ENCODE peak calls at places on chromosomes 6 and 20, in six cellular contexts. L, O, N, D, J and F are unnamed samples.

GRCh38 chr6:11368760-11369159 is 136.3 kb upstream of the NEDD9 start:
- DNase-seq in O (peak; percentile 97), J (peak; percentile 51), N (no peak), L (no peak), D (no peak), F (no peak)

GRCh38 chr20:53181866-53182376 is 209.8 kb downstream of the TSHZ2 start:
- DNase-seq in L (no peak), J (no peak), N (no peak), D (no peak), O (no peak), F (no peak)

GRCh38 chr6:140579918-140580317 is 1205.5 kb upstream of the CITED2 start:
- DNase-seq in L (no peak), J (no peak), D (no peak), O (no peak), N (no peak), F (no peak)

GRCh38 chr6:89385156-89385667 is 26.9 kb downstream of the RRAGD start:
- DNase-seq in O (peak; percentile 92), J (peak; percentile 82), D (peak; percentile 7), L (peak; percentile 48), N (no peak), F (no peak)

GRCh38 chr6:108133594-108134179 is 32.1 kb upstream of the NR2E1 start:
- DNase-seq in N (peak; percentile 78), D (peak; percentile 72), O (peak; percentile 76), J (peak; percentile 81), L (peak; percentile 73), F (no peak)

GRCh38 chr20:45087814-45088213 is 13.1 kb downstream of the KCNS1 start:
- DNase-seq in D (no peak), L (no peak), N (no peak), J (no peak), O (no peak), F (no peak)

GRCh38 chr6:160005861-160006540 is 37.1 kb downstream of the IGF2R start:
- DNase-seq in O (no peak), J (peak; percentile 40), D (no peak), N (no peak), L (no peak), F (no peak)

GRCh38 chr6:5509106-5509505 is 247.8 kb downstream of the FARS2 start:
- DNase-seq in O (no peak), D (no peak), L (no peak), J (no peak), N (no peak), F (no peak)

GRCh38 chr20:43938932-43939761 is 24.5 kb downstream of the TOX2 start:
- DNase-seq in D (peak; percentile 81), L (peak; percentile 92), J (peak; percentile 100), N (peak; percentile 89), O (peak; percentile 95), F (no peak)

GRCh38 chr20:1105599-1106194 is 12.7 kb upstream of the PSMF1 start:
- DNase-seq in L (no peak), N (no peak), J (no peak), O (no peak), D (no peak), F (no peak)

GRCh38 chr6:79089552-79090404 is 11.7 kb upstream of the PHIP start:
- DNase-seq in O (no peak), L (no peak), J (no peak), N (no peak), D (no peak), F (no peak)
- TF ChIP-seq CTCF in O (no peak), L (no peak), J (no peak), N (no peak), D (no peak), F (no peak)

DNA sequence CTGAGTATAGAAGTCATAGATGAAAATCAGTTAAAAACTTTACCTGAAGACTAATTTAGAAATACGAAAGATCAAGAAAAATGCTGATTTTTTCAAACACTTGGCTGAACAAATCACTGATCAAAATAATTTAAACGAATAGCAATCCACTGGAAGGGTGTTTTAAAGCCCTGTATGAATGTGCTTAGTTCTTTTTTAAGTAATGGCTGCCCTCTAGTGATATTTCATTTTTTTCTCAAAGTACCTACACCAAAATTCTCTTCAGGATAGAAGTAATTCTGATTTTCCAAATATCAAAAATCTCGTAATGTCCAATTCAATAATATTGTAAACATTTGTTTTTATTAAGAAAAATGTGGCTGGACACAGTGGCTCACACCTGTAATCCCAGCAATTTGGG is 32.5 kb downstream of the AKAP7 start:
- DNase-seq in J (peak; percentile 23), D (no peak), N (no peak), L (no peak), O (no peak), F (no peak)
- TF ChIP-seq CTCF in J (no peak), D (no peak), N (no peak), L (no peak), O (no peak), F (no peak)

GRCh38 chr20:46939031-46939430 is 44.4 kb downstream of the EYA2 start:
- DNase-seq in O (peak; percentile 29), J (peak; percentile 38), L (peak; percentile 43), D (peak; percentile 66), N (no peak), F (no peak)
- TF ChIP-seq CTCF in O (peak; percentile 28), J (peak; percentile 19), L (no peak), D (no peak), N (no peak), F (no peak)

DNA sequence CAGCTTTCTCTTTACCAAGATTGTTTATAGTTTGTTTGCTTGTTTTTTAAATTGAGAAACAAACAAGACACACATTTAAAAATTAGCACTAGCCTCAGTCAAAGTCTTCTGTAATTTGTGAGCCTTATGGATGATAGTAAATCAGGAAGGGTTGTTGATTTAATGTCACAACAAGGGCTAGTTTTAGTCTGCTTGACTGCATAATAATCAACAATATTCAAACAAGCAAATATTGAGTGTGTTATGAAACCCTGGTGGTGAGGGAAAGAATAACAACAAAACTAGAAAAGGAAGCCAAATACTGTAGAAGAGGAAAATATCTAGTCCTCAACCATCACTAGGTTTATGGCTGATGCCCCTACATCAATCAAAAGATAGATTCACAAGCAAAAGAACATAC is 228.6 kb downstream of the TBC1D7 start:
- DNase-seq in N (no peak), D (no peak), J (no peak), O (no peak), L (no peak), F (no peak)
- TF ChIP-seq CTCF in N (no peak), D (no peak), J (peak; percentile 12), O (peak; percentile 11), L (no peak), F (no peak)

DNA sequence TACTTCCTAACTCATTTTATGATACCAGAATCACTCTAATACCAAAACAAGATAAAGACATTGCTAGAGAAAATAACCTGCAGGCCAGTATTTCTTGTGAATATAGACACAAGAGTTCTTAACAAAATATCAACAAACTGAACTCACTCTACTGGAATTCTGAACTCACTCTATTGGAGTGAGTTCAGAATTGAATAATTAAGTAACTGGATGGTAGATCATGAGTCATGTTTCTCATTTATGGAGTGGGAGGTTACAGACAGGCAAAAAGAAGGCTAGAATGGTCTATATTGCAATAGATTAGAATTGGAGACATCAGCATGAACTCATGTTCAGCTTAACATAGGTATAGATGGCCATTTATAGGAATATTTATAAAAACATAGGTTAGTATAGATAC is 26.6 kb upstream of the C6orf58 start:
- DNase-seq in O (peak; percentile 70), L (no peak), J (peak; percentile 66), N (no peak), D (no peak), F (no peak)
- TF ChIP-seq CTCF in O (no peak), L (no peak), J (no peak), N (no peak), D (no peak), F (no peak)

DNA sequence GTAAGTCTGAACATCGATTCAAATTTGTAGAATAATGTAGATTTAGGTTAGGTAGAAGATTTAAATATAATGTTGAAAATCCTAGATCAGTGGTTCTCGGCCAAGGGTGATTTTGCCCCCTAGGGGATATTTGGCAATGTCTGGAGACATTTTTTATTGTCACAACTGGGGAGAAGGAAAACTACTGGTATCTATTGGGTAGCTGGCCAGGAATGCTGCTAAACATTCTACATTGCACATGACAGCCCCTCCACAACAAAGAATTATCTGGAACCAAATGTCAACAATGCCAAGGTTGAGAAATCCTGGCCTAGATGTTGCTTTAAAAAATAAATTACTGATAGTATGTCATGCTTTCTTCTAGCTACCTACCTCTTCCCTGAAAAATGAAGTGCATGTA is 76.1 kb downstream of the HIVEP2 start:
- DNase-seq in D (no peak), J (peak; percentile 40), O (no peak), L (no peak), N (no peak), F (no peak)
- TF ChIP-seq CTCF in D (no peak), J (no peak), O (no peak), L (no peak), N (no peak), F (no peak)

GRCh38 chr20:32858873-32859372 is at the start of gene EFCAB8:
- DNase-seq in J (no peak), N (no peak), L (no peak), O (no peak), D (no peak), F (no peak)
- TF ChIP-seq CTCF in J (peak; percentile 9), N (no peak), L (no peak), O (peak; percentile 6), D (no peak), F (no peak)

DNA sequence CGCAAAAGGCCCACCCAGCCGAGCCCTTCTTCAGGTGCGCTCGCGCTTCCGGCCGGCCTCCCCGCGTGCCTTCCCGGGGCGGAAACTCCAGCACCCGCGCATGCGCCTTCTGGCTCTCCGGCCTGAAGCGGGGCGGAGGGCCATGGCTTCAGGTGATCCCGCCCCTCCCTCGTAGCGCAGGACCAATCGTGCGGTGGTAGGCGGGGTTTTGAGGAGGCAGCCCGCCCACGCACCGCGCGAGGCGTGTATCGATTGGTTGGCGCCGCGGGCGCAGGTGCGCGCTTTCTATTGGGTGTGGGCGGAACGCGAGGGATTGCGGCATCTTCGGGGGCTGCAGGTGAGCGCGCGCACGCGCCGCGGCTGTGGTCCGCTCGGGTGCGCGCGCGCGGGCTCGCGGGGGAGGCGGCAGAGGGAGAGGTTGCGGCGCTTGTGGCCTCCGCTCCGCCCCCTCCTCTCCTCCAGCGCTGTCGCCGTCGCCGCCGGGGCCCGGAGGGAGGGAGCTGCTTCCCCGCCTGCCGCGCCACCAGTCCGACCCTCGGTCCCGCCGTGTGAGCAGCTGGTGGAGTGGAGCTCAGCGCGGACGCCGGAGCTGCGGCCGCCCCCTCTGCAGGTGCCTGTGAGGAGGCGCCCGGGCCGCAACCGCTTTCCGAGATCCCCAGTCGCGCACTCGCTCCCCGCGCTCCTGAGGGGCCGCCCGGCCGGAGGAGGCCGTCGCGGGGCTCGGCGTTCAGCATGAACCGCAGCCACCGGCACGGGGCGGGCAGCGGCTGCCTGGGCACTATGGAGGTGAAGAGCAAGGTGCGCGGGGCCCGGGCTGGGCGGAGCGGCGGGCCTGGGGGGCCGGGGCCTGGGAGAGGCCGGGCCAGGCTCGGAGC is at the start of gene PARD6B:
- DNase-seq in D (peak; percentile 100), J (peak; percentile 91), N (peak; percentile 98), O (peak; percentile 96), L (peak; percentile 99), F (peak; percentile 95)
- TF ChIP-seq CTCF in D (no peak), J (no peak), N (no peak), O (peak; percentile 3), L (no peak), F (no peak)

GRCh38 chr6:163340201-163340887 is 74.2 kb upstream of the QKI start:
- DNase-seq in J (no peak), L (no peak), D (no peak), N (no peak), O (no peak), F (no peak)
- TF ChIP-seq CTCF in J (no peak), L (peak; percentile 7), D (no peak), N (no peak), O (no peak), F (no peak)